ENCODE peak calls at places on chromosomes 2 and 18, in five cellular contexts. One of them, this sample, is unnamed.

GRCh38 chr18:42157420-42157819 is 202.4 kb downstream of the PIK3C3 start:
- DNase-seq in endodermal cell: no peak
- DNase-seq in right atrium auricular region: no peak
- DNase-seq in heart right ventricle: no peak
- DNase-seq in upper lobe of right lung: no peak
- DNase-seq in this sample: no peak

GRCh38 chr2:148338544-148338943 is 306.0 kb upstream of the EPC2 start:
- DNase-seq in endodermal cell: no peak
- DNase-seq in heart right ventricle: no peak
- DNase-seq in upper lobe of right lung: no peak
- DNase-seq in right atrium auricular region: no peak
- DNase-seq in this sample: no peak

GRCh38 chr2:67159929-67160328 is 237.2 kb upstream of the ETAA1 start:
- DNase-seq in right atrium auricular region: no peak
- DNase-seq in upper lobe of right lung: no peak
- DNase-seq in endodermal cell: no peak
- DNase-seq in heart right ventricle: no peak
- DNase-seq in this sample: no peak

GRCh38 chr2:186426153-186427016 is 59.7 kb upstream of the ZC3H15 start:
- DNase-seq in right atrium auricular region: no peak
- DNase-seq in endodermal cell: no peak
- DNase-seq in heart right ventricle: no peak
- DNase-seq in upper lobe of right lung: no peak
- DNase-seq in this sample: no peak

GRCh38 chr2:12044857-12045256 is 298.4 kb downstream of the LPIN1 start:
- DNase-seq in endodermal cell: no peak
- DNase-seq in upper lobe of right lung: no peak
- DNase-seq in heart right ventricle: no peak
- DNase-seq in right atrium auricular region: no peak
- DNase-seq in this sample: no peak

GRCh38 chr2:136118819-136119716 is 1.1 kb upstream of the CXCR4 start:
- DNase-seq in endodermal cell: peak; percentile 83
- DNase-seq in heart right ventricle: peak; percentile 59
- DNase-seq in right atrium auricular region: no peak
- DNase-seq in upper lobe of right lung: peak; percentile 87
- DNase-seq in this sample: no peak

GRCh38 chr2:102385522-102385921 is 29.9 kb downstream of the IL18R1 start:
- DNase-seq in upper lobe of right lung: no peak
- DNase-seq in right atrium auricular region: no peak
- DNase-seq in endodermal cell: no peak
- DNase-seq in heart right ventricle: no peak
- DNase-seq in this sample: no peak

GRCh38 chr18:68985172-68985820 is 187.4 kb downstream of the CCDC102B start:
- DNase-seq in right atrium auricular region: no peak
- DNase-seq in upper lobe of right lung: no peak
- DNase-seq in endodermal cell: no peak
- DNase-seq in heart right ventricle: no peak
- DNase-seq in this sample: no peak

GRCh38 chr2:113200736-113201490 is 27.1 kb downstream of the PSD4 start:
- DNase-seq in heart right ventricle: no peak
- DNase-seq in upper lobe of right lung: peak; percentile 55
- DNase-seq in endodermal cell: no peak
- DNase-seq in right atrium auricular region: no peak
- DNase-seq in this sample: no peak

GRCh38 chr2:135030826-135031225 is 16.4 kb downstream of the MAP3K19 start:
- DNase-seq in right atrium auricular region: no peak
- DNase-seq in endodermal cell: peak; percentile 55
- DNase-seq in heart right ventricle: no peak
- DNase-seq in upper lobe of right lung: no peak
- DNase-seq in this sample: no peak

GRCh38 chr2:229261599-229261998 is 9.5 kb downstream of the PID1 start:
- DNase-seq in right atrium auricular region: peak; percentile 66
- DNase-seq in upper lobe of right lung: no peak
- DNase-seq in heart right ventricle: no peak
- DNase-seq in endodermal cell: no peak
- DNase-seq in this sample: no peak

GRCh38 chr2:69483696-69484095 is 46.5 kb upstream of the NFU1 start:
- DNase-seq in upper lobe of right lung: no peak
- DNase-seq in right atrium auricular region: no peak
- DNase-seq in endodermal cell: no peak
- DNase-seq in heart right ventricle: no peak
- DNase-seq in this sample: no peak

GRCh38 chr2:147712051-147712450 is 132.8 kb upstream of the ACVR2A start:
- DNase-seq in endodermal cell: no peak
- DNase-seq in upper lobe of right lung: no peak
- DNase-seq in heart right ventricle: no peak
- DNase-seq in right atrium auricular region: no peak
- DNase-seq in this sample: no peak

GRCh38 chr2:136075466-136075865 is 42.5 kb downstream of the CXCR4 start:
- DNase-seq in endodermal cell: no peak
- DNase-seq in heart right ventricle: no peak
- DNase-seq in right atrium auricular region: no peak
- DNase-seq in upper lobe of right lung: no peak
- DNase-seq in this sample: no peak

GRCh38 chr18:30044496-30044895 is 998.0 kb downstream of the DSC3 start:
- DNase-seq in heart right ventricle: no peak
- DNase-seq in right atrium auricular region: no peak
- DNase-seq in upper lobe of right lung: no peak
- DNase-seq in endodermal cell: no peak
- DNase-seq in this sample: no peak

GRCh38 chr18:43563780-43564179 is 286.5 kb upstream of the SYT4 start:
- DNase-seq in endodermal cell: peak; percentile 63
- DNase-seq in heart right ventricle: peak; percentile 11
- DNase-seq in right atrium auricular region: no peak
- DNase-seq in upper lobe of right lung: no peak
- DNase-seq in this sample: no peak

GRCh38 chr2:12081481-12082210 is 335.2 kb downstream of the LPIN1 start:
- DNase-seq in upper lobe of right lung: no peak
- DNase-seq in right atrium auricular region: no peak
- DNase-seq in heart right ventricle: no peak
- DNase-seq in endodermal cell: no peak
- DNase-seq in this sample: no peak

GRCh38 chr2:75582840-75583239 is 22.1 kb upstream of the EVA1A start:
- DNase-seq in upper lobe of right lung: no peak
- DNase-seq in right atrium auricular region: no peak
- DNase-seq in heart right ventricle: no peak
- DNase-seq in endodermal cell: no peak
- DNase-seq in this sample: no peak

GRCh38 chr2:125227843-125228392 is 1202.8 kb downstream of the CNTNAP5 start:
- DNase-seq in upper lobe of right lung: no peak
- DNase-seq in endodermal cell: no peak
- DNase-seq in heart right ventricle: no peak
- DNase-seq in right atrium auricular region: no peak
- DNase-seq in this sample: no peak

GRCh38 chr2:10453899-10454298 is 5.8 kb upstream of the ODC1 start:
- DNase-seq in heart right ventricle: no peak
- DNase-seq in upper lobe of right lung: peak; percentile 69
- DNase-seq in right atrium auricular region: no peak
- DNase-seq in endodermal cell: no peak
- DNase-seq in this sample: no peak

GRCh38 chr2:241872313-241872642 is 2.7 kb downstream of the RTP5 start:
- DNase-seq in right atrium auricular region: no peak
- DNase-seq in endodermal cell: no peak
- DNase-seq in heart right ventricle: no peak
- DNase-seq in upper lobe of right lung: no peak
- DNase-seq in this sample: no peak

GRCh38 chr18:49212819-49213218 is 247.6 kb downstream of the DYM start:
- DNase-seq in right atrium auricular region: no peak
- DNase-seq in upper lobe of right lung: no peak
- DNase-seq in endodermal cell: no peak
- DNase-seq in heart right ventricle: no peak
- DNase-seq in this sample: no peak

GRCh38 chr18:59881728-59882685 is 17.8 kb upstream of the PMAIP1 start:
- DNase-seq in upper lobe of right lung: no peak
- DNase-seq in right atrium auricular region: no peak
- DNase-seq in endodermal cell: peak; percentile 41
- DNase-seq in heart right ventricle: no peak
- DNase-seq in this sample: no peak

GRCh38 chr18:51767293-51767692 is 569.8 kb upstream of the MEX3C start:
- DNase-seq in endodermal cell: no peak
- DNase-seq in right atrium auricular region: no peak
- DNase-seq in heart right ventricle: no peak
- DNase-seq in upper lobe of right lung: no peak
- DNase-seq in this sample: no peak

GRCh38 chr2:109482371-109482841 is 131.4 kb downstream of the SEPTIN10 start:
- DNase-seq in endodermal cell: no peak
- DNase-seq in right atrium auricular region: peak; percentile 71
- DNase-seq in heart right ventricle: no peak
- DNase-seq in upper lobe of right lung: no peak
- DNase-seq in this sample: peak; percentile 47

GRCh38 chr2:197215988-197216979 is 94.3 kb downstream of the ANKRD44 start:
- DNase-seq in endodermal cell: no peak
- DNase-seq in heart right ventricle: no peak
- DNase-seq in right atrium auricular region: no peak
- DNase-seq in upper lobe of right lung: no peak
- DNase-seq in this sample: no peak

GRCh38 chr2:226703501-226703900 is 96.1 kb downstream of the IRS1 start:
- DNase-seq in endodermal cell: no peak
- DNase-seq in heart right ventricle: no peak
- DNase-seq in right atrium auricular region: no peak
- DNase-seq in upper lobe of right lung: no peak
- DNase-seq in this sample: no peak

GRCh38 chr2:172480301-172481218 is 53.2 kb downstream of the ITGA6 start:
- DNase-seq in upper lobe of right lung: no peak
- DNase-seq in heart right ventricle: peak; percentile 63
- DNase-seq in right atrium auricular region: no peak
- DNase-seq in endodermal cell: peak; percentile 47
- DNase-seq in this sample: peak; percentile 69

GRCh38 chr2:173693164-173693563 is 272.0 kb downstream of the SP3 start:
- DNase-seq in endodermal cell: no peak
- DNase-seq in upper lobe of right lung: no peak
- DNase-seq in heart right ventricle: no peak
- DNase-seq in right atrium auricular region: no peak
- DNase-seq in this sample: no peak

GRCh38 chr2:199810422-199811250 is 40.4 kb downstream of the FTCDNL1 start:
- DNase-seq in endodermal cell: no peak
- DNase-seq in right atrium auricular region: no peak
- DNase-seq in upper lobe of right lung: no peak
- DNase-seq in heart right ventricle: no peak
- DNase-seq in this sample: no peak

GRCh38 chr18:48036641-48037421 is 106.4 kb upstream of the SMAD2 start:
- DNase-seq in endodermal cell: peak; percentile 41
- DNase-seq in upper lobe of right lung: no peak
- DNase-seq in right atrium auricular region: no peak
- DNase-seq in heart right ventricle: no peak
- DNase-seq in this sample: no peak

GRCh38 chr2:35365859-35366258 is 989.7 kb upstream of the CRIM1 start:
- DNase-seq in upper lobe of right lung: no peak
- DNase-seq in endodermal cell: no peak
- DNase-seq in heart right ventricle: no peak
- DNase-seq in right atrium auricular region: no peak
- DNase-seq in this sample: no peak

GRCh38 chr2:186771850-186772463 is 77.0 kb downstream of the ZSWIM2 start:
- DNase-seq in right atrium auricular region: no peak
- DNase-seq in endodermal cell: peak; percentile 67
- DNase-seq in upper lobe of right lung: no peak
- DNase-seq in heart right ventricle: no peak
- DNase-seq in this sample: no peak

GRCh38 chr18:33802955-33803354 is 224.9 kb downstream of the ASXL3 start:
- DNase-seq in right atrium auricular region: no peak
- DNase-seq in heart right ventricle: no peak
- DNase-seq in upper lobe of right lung: no peak
- DNase-seq in endodermal cell: no peak
- DNase-seq in this sample: no peak

GRCh38 chr2:20616341-20616871 is 34.5 kb downstream of the HS1BP3 start:
- DNase-seq in heart right ventricle: no peak
- DNase-seq in right atrium auricular region: no peak
- DNase-seq in endodermal cell: peak; percentile 45
- DNase-seq in upper lobe of right lung: peak; percentile 48
- DNase-seq in this sample: peak; percentile 38

DNA sequence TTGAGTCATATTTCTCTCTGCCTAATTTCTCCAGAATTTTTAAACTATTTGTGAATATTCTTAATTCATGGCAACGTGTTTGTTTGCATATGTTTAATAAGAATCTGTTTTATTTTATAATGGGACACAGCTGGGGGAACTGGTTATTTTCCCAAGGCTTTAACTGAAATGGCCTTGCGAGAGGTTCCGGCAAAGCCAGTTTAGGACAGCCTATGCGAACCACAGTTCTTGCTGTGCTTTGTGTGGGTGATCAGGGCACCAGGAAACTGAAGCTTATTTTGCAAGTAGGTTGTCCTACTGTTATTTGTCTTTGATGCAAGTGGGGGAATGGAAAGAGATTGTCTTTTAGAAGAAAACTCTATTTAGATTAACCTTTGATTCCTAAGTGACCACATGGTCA is 6.5 kb downstream of the ANKMY1 start:
- DNase-seq in right atrium auricular region: peak; percentile 1
- DNase-seq in endodermal cell: no peak
- DNase-seq in heart right ventricle: no peak
- DNase-seq in upper lobe of right lung: no peak
- DNase-seq in this sample: no peak
- H3K36me3 ChIP-seq in right atrium auricular region: no peaks in the 10 kb centered on the region
- H3K36me3 ChIP-seq in endodermal cell: peaks cover 20% of the 10 kb centered on the region
- H3K36me3 ChIP-seq in heart right ventricle: no peaks in the 10 kb centered on the region
- H3K36me3 ChIP-seq in upper lobe of right lung: peaks cover 11% of the 10 kb centered on the region
- H3K36me3 ChIP-seq in this sample: no peaks in the 10 kb centered on the region

GRCh38 chr2:217821536-217822147 is 181.2 kb downstream of the TNS1 start:
- DNase-seq in upper lobe of right lung: no peak
- DNase-seq in heart right ventricle: no peak
- DNase-seq in endodermal cell: no peak
- DNase-seq in right atrium auricular region: no peak
- DNase-seq in this sample: no peak
- H3K4me1 ChIP-seq in upper lobe of right lung: peaks cover 41% of the 10 kb centered on the region
- H3K4me1 ChIP-seq in heart right ventricle: peaks cover 100% of the 10 kb centered on the region
- H3K4me1 ChIP-seq in endodermal cell: peaks cover 14% of the 10 kb centered on the region
- H3K4me1 ChIP-seq in right atrium auricular region: peaks cover 89% of the 10 kb centered on the region
- H3K4me1 ChIP-seq in this sample: peaks cover 13% of the 10 kb centered on the region

GRCh38 chr2:53473236-53473635 is 294.4 kb upstream of the CHAC2 start:
- DNase-seq in heart right ventricle: no peak
- DNase-seq in endodermal cell: peak; percentile 61
- DNase-seq in right atrium auricular region: no peak
- DNase-seq in upper lobe of right lung: no peak
- DNase-seq in this sample: no peak
- TF ChIP-seq CTCF in heart right ventricle: peak; percentile 37
- TF ChIP-seq CTCF in endodermal cell: peak; percentile 71
- TF ChIP-seq CTCF in right atrium auricular region: no peak
- TF ChIP-seq CTCF in upper lobe of right lung: no peak
- TF ChIP-seq CTCF in this sample: no peak

GRCh38 chr18:75228967-75229366 is 18.4 kb downstream of the TSHZ1 start:
- DNase-seq in endodermal cell: no peak
- DNase-seq in right atrium auricular region: no peak
- DNase-seq in heart right ventricle: no peak
- DNase-seq in upper lobe of right lung: no peak
- DNase-seq in this sample: no peak

GRCh38 chr18:75231053-75231406 is 20.4 kb downstream of the TSHZ1 start:
- DNase-seq in endodermal cell: no peak
- DNase-seq in upper lobe of right lung: no peak
- DNase-seq in right atrium auricular region: no peak
- DNase-seq in heart right ventricle: no peak
- DNase-seq in this sample: no peak

GRCh38 chr18:75229437-75229836 is 18.8 kb downstream of the TSHZ1 start:
- DNase-seq in endodermal cell: no peak
- DNase-seq in right atrium auricular region: no peak
- DNase-seq in heart right ventricle: no peak
- DNase-seq in upper lobe of right lung: no peak
- DNase-seq in this sample: no peak

GRCh38 chr18:75227535-75227934 is 16.9 kb downstream of the TSHZ1 start:
- DNase-seq in right atrium auricular region: no peak
- DNase-seq in upper lobe of right lung: no peak
- DNase-seq in endodermal cell: no peak
- DNase-seq in heart right ventricle: no peak
- DNase-seq in this sample: no peak

GRCh38 chr18:75230210-75231052 is 19.8 kb downstream of the TSHZ1 start:
- DNase-seq in heart right ventricle: no peak
- DNase-seq in endodermal cell: no peak
- DNase-seq in right atrium auricular region: no peak
- DNase-seq in upper lobe of right lung: no peak
- DNase-seq in this sample: no peak
- H3K36me3 ChIP-seq in heart right ventricle: no peaks in the 10 kb centered on the region
- H3K36me3 ChIP-seq in endodermal cell: no peaks in the 10 kb centered on the region
- H3K36me3 ChIP-seq in right atrium auricular region: no peaks in the 10 kb centered on the region
- H3K36me3 ChIP-seq in upper lobe of right lung: no peaks in the 10 kb centered on the region
- H3K36me3 ChIP-seq in this sample: no peaks in the 10 kb centered on the region